ENCODE peak calls at places on chromosomes 11 and 22, in five cellular contexts. One of them, this sample, is unnamed.

GRCh38 chr11:10327254-10327653 is 22.4 kb downstream of the ADM start:
- ATAC-seq in GM12878: no peak
- ATAC-seq in HCT116: no peak
- ATAC-seq in HepG2: no peak
- ATAC-seq in K562: no peak
- ATAC-seq in this sample: peak

GRCh38 chr11:100445231-100445735 is 241.8 kb upstream of the ARHGAP42 start:
- ATAC-seq in HCT116: no peak
- ATAC-seq in HepG2: no peak
- ATAC-seq in K562: no peak
- ATAC-seq in GM12878: no peak
- ATAC-seq in this sample: no peak

GRCh38 chr22:48972979-48973693 is 854.5 kb downstream of the BRD1 start:
- ATAC-seq in HepG2: no peak
- ATAC-seq in HCT116: no peak
- ATAC-seq in GM12878: no peak
- ATAC-seq in K562: no peak
- ATAC-seq in this sample: no peak

GRCh38 chr22:23565942-23566715 is 14.0 kb downstream of the IGLL1 start:
- ATAC-seq in K562: no peak
- ATAC-seq in HCT116: no peak
- ATAC-seq in HepG2: peak
- ATAC-seq in GM12878: no peak
- ATAC-seq in this sample: no peak

GRCh38 chr22:25077056-25077455 is 122.6 kb upstream of the CRYBB3 start:
- ATAC-seq in HepG2: no peak
- ATAC-seq in HCT116: no peak
- ATAC-seq in GM12878: no peak
- ATAC-seq in K562: no peak
- ATAC-seq in this sample: no peak

GRCh38 chr11:47071341-47071740 is 105.3 kb downstream of the ARFGAP2 start:
- ATAC-seq in HCT116: no peak
- ATAC-seq in GM12878: no peak
- ATAC-seq in HepG2: no peak
- ATAC-seq in K562: no peak
- ATAC-seq in this sample: no peak

GRCh38 chr11:67289651-67290479 is 762 bp downstream of the ANKRD13D start:
- ATAC-seq in K562: peak
- ATAC-seq in GM12878: peak
- ATAC-seq in HCT116: peak
- ATAC-seq in HepG2: peak
- ATAC-seq in this sample: no peak

GRCh38 chr11:3835752-3836151 is 5.0 kb downstream of the RHOG start:
- ATAC-seq in GM12878: no peak
- ATAC-seq in HepG2: no peak
- ATAC-seq in K562: no peak
- ATAC-seq in HCT116: no peak
- ATAC-seq in this sample: no peak

GRCh38 chr11:16632295-16633200 is 105.9 kb upstream of the C11orf58 start:
- ATAC-seq in GM12878: peak
- ATAC-seq in HCT116: peak
- ATAC-seq in HepG2: peak
- ATAC-seq in K562: peak
- ATAC-seq in this sample: no peak

GRCh38 chr11:124762624-124763155 is 600 bp upstream of the ESAM start:
- ATAC-seq in GM12878: peak
- ATAC-seq in HepG2: peak
- ATAC-seq in K562: peak
- ATAC-seq in HCT116: peak
- ATAC-seq in this sample: no peak

GRCh38 chr22:48663297-48663696 is 1164.4 kb downstream of the BRD1 start:
- ATAC-seq in GM12878: no peak
- ATAC-seq in HCT116: peak
- ATAC-seq in HepG2: peak
- ATAC-seq in K562: no peak
- ATAC-seq in this sample: no peak

GRCh38 chr11:78208257-78209165 is 19.8 kb downstream of the USP35 start:
- ATAC-seq in HCT116: no peak
- ATAC-seq in GM12878: no peak
- ATAC-seq in HepG2: peak
- ATAC-seq in K562: no peak
- ATAC-seq in this sample: no peak

GRCh38 chr11:70282012-70282411 is 11.5 kb downstream of the PPFIA1 start:
- ATAC-seq in K562: peak
- ATAC-seq in HCT116: peak
- ATAC-seq in GM12878: no peak
- ATAC-seq in HepG2: no peak
- ATAC-seq in this sample: no peak

GRCh38 chr22:22239311-22239939 is 5.2 kb upstream of the VPREB1 start:
- ATAC-seq in HCT116: no peak
- ATAC-seq in HepG2: no peak
- ATAC-seq in K562: no peak
- ATAC-seq in GM12878: no peak
- ATAC-seq in this sample: no peak

GRCh38 chr22:43272869-43273318 is 70.3 kb downstream of the SCUBE1 start:
- ATAC-seq in K562: no peak
- ATAC-seq in HepG2: peak
- ATAC-seq in GM12878: no peak
- ATAC-seq in HCT116: no peak
- ATAC-seq in this sample: no peak

GRCh38 chr11:73227571-73228211 is 9.6 kb downstream of the P2RY2 start:
- ATAC-seq in K562: no peak
- ATAC-seq in HepG2: peak
- ATAC-seq in GM12878: no peak
- ATAC-seq in HCT116: peak
- ATAC-seq in this sample: no peak

GRCh38 chr11:12812849-12813248 is 138.6 kb downstream of the TEAD1 start:
- ATAC-seq in HCT116: no peak
- ATAC-seq in HepG2: no peak
- ATAC-seq in GM12878: no peak
- ATAC-seq in K562: peak
- ATAC-seq in this sample: no peak

GRCh38 chr22:36239150-36239400 is 252 bp downstream of the APOL2 start:
- ATAC-seq in HepG2: no peak
- ATAC-seq in GM12878: peak
- ATAC-seq in HCT116: peak
- ATAC-seq in K562: peak
- ATAC-seq in this sample: peak

GRCh38 chr11:63445720-63446119 is 45.2 kb downstream of the PLAAT5 start:
- ATAC-seq in K562: no peak
- ATAC-seq in HepG2: no peak
- ATAC-seq in HCT116: no peak
- ATAC-seq in GM12878: no peak
- ATAC-seq in this sample: no peak

GRCh38 chr11:98601181-98601773 is 419.5 kb upstream of the CNTN5 start:
- ATAC-seq in HepG2: no peak
- ATAC-seq in K562: peak
- ATAC-seq in GM12878: no peak
- ATAC-seq in HCT116: no peak
- ATAC-seq in this sample: no peak

GRCh38 chr11:107840120-107840479 is 18.5 kb downstream of the SLC35F2 start:
- ATAC-seq in GM12878: peak
- ATAC-seq in HCT116: peak
- ATAC-seq in K562: peak
- ATAC-seq in HepG2: no peak
- ATAC-seq in this sample: peak

GRCh38 chr11:68889948-68890446 is 13.6 kb downstream of the MRPL21 start:
- ATAC-seq in GM12878: no peak
- ATAC-seq in HCT116: peak
- ATAC-seq in HepG2: peak
- ATAC-seq in K562: peak
- ATAC-seq in this sample: peak

GRCh38 chr11:126165366-126166156 is 45.9 kb downstream of the RPUSD4 start:
- ATAC-seq in HepG2: peak
- ATAC-seq in HCT116: no peak
- ATAC-seq in GM12878: no peak
- ATAC-seq in K562: no peak
- ATAC-seq in this sample: no peak

GRCh38 chr22:37996515-37997246 is 12.3 kb upstream of the SOX10 start:
- ATAC-seq in K562: no peak
- ATAC-seq in GM12878: peak
- ATAC-seq in HCT116: peak
- ATAC-seq in HepG2: peak
- ATAC-seq in this sample: no peak
- TF ChIP-seq POLR2AphosphoS5 in K562: no peak
- TF ChIP-seq POLR2AphosphoS5 in GM12878: no peak
- TF ChIP-seq POLR2AphosphoS5 in HCT116: no peak
- TF ChIP-seq POLR2AphosphoS5 in HepG2: no peak
- TF ChIP-seq POLR2AphosphoS5 in this sample: no peak

GRCh38 chr11:28702871-28703270 is 594.7 kb downstream of the METTL15 start:
- ATAC-seq in GM12878: no peak
- ATAC-seq in K562: no peak
- ATAC-seq in HepG2: no peak
- ATAC-seq in HCT116: no peak
- ATAC-seq in this sample: no peak

GRCh38 chr11:28704801-28705200 is 596.6 kb downstream of the METTL15 start:
- ATAC-seq in HCT116: no peak
- ATAC-seq in HepG2: no peak
- ATAC-seq in K562: no peak
- ATAC-seq in GM12878: no peak
- ATAC-seq in this sample: no peak

GRCh38 chr11:28702450-28702790 is 594.2 kb downstream of the METTL15 start:
- ATAC-seq in HCT116: peak
- ATAC-seq in GM12878: no peak
- ATAC-seq in K562: no peak
- ATAC-seq in HepG2: no peak
- ATAC-seq in this sample: no peak

GRCh38 chr11:28701760-28702449 is 593.7 kb downstream of the METTL15 start:
- ATAC-seq in HCT116: peak
- ATAC-seq in GM12878: no peak
- ATAC-seq in HepG2: no peak
- ATAC-seq in K562: no peak
- ATAC-seq in this sample: no peak

DNA sequence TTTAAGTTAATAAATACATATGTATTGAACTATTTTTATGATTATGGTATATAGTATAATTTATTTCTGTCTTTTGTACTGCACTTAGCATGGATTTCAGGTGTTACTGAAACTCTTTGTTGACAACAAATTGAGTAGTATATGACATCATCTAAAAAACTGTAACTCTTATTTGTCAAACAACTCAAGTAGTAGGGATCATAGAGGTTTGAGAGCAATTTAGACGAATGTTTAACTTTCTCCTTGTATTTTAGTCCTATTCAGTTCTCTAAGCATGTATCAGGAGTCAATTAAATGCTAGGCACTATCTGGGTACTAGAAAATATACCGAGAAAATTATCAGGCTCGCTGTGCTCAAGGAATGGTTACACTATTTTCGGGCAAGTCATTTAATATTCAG is 595.2 kb downstream of the METTL15 start:
- ATAC-seq in HCT116: no peak
- ATAC-seq in HepG2: no peak
- ATAC-seq in GM12878: no peak
- ATAC-seq in K562: no peak
- ATAC-seq in this sample: no peak
- TF ChIP-seq POLR2AphosphoS5 in HCT116: no peak
- TF ChIP-seq POLR2AphosphoS5 in HepG2: no peak
- TF ChIP-seq POLR2AphosphoS5 in GM12878: no peak
- TF ChIP-seq POLR2AphosphoS5 in K562: no peak
- TF ChIP-seq POLR2AphosphoS5 in this sample: no peak

GRCh38 chr11:130816941-130817607 is 99.2 kb downstream of the SNX19 start:
- ATAC-seq in GM12878: no peak
- ATAC-seq in HCT116: no peak
- ATAC-seq in HepG2: no peak
- ATAC-seq in K562: no peak
- ATAC-seq in this sample: peak
- TF ChIP-seq POLR2AphosphoS5 in GM12878: no peak
- TF ChIP-seq POLR2AphosphoS5 in HCT116: no peak
- TF ChIP-seq POLR2AphosphoS5 in HepG2: no peak
- TF ChIP-seq POLR2AphosphoS5 in K562: no peak
- TF ChIP-seq POLR2AphosphoS5 in this sample: no peak

GRCh38 chr11:122509091-122509490 is 146.4 kb upstream of the UBASH3B start:
- ATAC-seq in HepG2: no peak
- ATAC-seq in GM12878: no peak
- ATAC-seq in HCT116: no peak
- ATAC-seq in K562: no peak
- ATAC-seq in this sample: no peak
- TF ChIP-seq POLR2AphosphoS5 in HepG2: no peak
- TF ChIP-seq POLR2AphosphoS5 in GM12878: no peak
- TF ChIP-seq POLR2AphosphoS5 in HCT116: no peak
- TF ChIP-seq POLR2AphosphoS5 in K562: no peak
- TF ChIP-seq POLR2AphosphoS5 in this sample: no peak